ENCODE peak calls at places on chromosomes 13 and 19, in four cellular contexts. One of them, this sample, is unnamed. For H3K4me1 and H3K27me3, the result is how much of the 10 kb centered on the place peaks cover.

GRCh38 chr19:30097746-30098280 is 155.8 kb downstream of the URI1 start:
- DNase-seq in MM.1S: no peak
- DNase-seq in CD8-positive, alpha-beta memory T cell: no peak
- DNase-seq in IMR-90: no peak
- DNase-seq in this sample: no peak

GRCh38 chr19:959935-960502 is 24.1 kb upstream of the WDR18 start:
- DNase-seq in MM.1S: no peak
- DNase-seq in CD8-positive, alpha-beta memory T cell: no peak
- DNase-seq in IMR-90: no peak
- DNase-seq in this sample: peak

GRCh38 chr19:42051166-42052115 is 18.6 kb downstream of the GRIK5 start:
- DNase-seq in MM.1S: no peak
- DNase-seq in CD8-positive, alpha-beta memory T cell: no peak
- DNase-seq in IMR-90: no peak
- DNase-seq in this sample: no peak

GRCh38 chr19:28185646-28186045 is 1027.3 kb downstream of the UQCRFS1 start:
- DNase-seq in MM.1S: no peak
- DNase-seq in CD8-positive, alpha-beta memory T cell: no peak
- DNase-seq in IMR-90: no peak
- DNase-seq in this sample: no peak

GRCh38 chr19:46225558-46226004 is 4.0 kb upstream of the IGFL1 start:
- DNase-seq in MM.1S: peak
- DNase-seq in CD8-positive, alpha-beta memory T cell: no peak
- DNase-seq in IMR-90: peak
- DNase-seq in this sample: no peak

GRCh38 chr13:43041368-43041921 is 18.1 kb downstream of the DNAJC15 start:
- DNase-seq in MM.1S: no peak
- DNase-seq in CD8-positive, alpha-beta memory T cell: no peak
- DNase-seq in IMR-90: peak
- DNase-seq in this sample: no peak

GRCh38 chr19:10346509-10346908 is 7.1 kb upstream of the ICAM3 start:
- DNase-seq in MM.1S: no peak
- DNase-seq in CD8-positive, alpha-beta memory T cell: no peak
- DNase-seq in IMR-90: peak
- DNase-seq in this sample: no peak

GRCh38 chr13:24709186-24709913 is 29.1 kb downstream of the ATP12A start:
- DNase-seq in MM.1S: peak
- DNase-seq in CD8-positive, alpha-beta memory T cell: peak
- DNase-seq in IMR-90: no peak
- DNase-seq in this sample: no peak

GRCh38 chr19:40190891-40191835 is at the start of gene MAP3K10:
- DNase-seq in MM.1S: peak
- DNase-seq in CD8-positive, alpha-beta memory T cell: peak
- DNase-seq in IMR-90: peak
- DNase-seq in this sample: peak

GRCh38 chr19:34044011-34044410 is 128.3 kb upstream of the LSM14A start:
- DNase-seq in MM.1S: no peak
- DNase-seq in CD8-positive, alpha-beta memory T cell: no peak
- DNase-seq in IMR-90: no peak
- DNase-seq in this sample: no peak

GRCh38 chr13:73103238-73103637 is 44.4 kb downstream of the KLF5 start:
- DNase-seq in MM.1S: no peak
- DNase-seq in CD8-positive, alpha-beta memory T cell: no peak
- DNase-seq in IMR-90: no peak
- DNase-seq in this sample: no peak

GRCh38 chr19:41844601-41845000 is at the start of gene LYPD4:
- DNase-seq in MM.1S: no peak
- DNase-seq in CD8-positive, alpha-beta memory T cell: no peak
- DNase-seq in IMR-90: no peak
- DNase-seq in this sample: no peak

GRCh38 chr19:46610851-46611770 is 10.0 kb downstream of the CALM3 start:
- DNase-seq in MM.1S: peak
- DNase-seq in CD8-positive, alpha-beta memory T cell: no peak
- DNase-seq in IMR-90: peak
- DNase-seq in this sample: no peak

GRCh38 chr13:111431241-111431640 is 110.8 kb downstream of the TEX29 start:
- DNase-seq in MM.1S: no peak
- DNase-seq in CD8-positive, alpha-beta memory T cell: no peak
- DNase-seq in IMR-90: no peak
- DNase-seq in this sample: no peak

GRCh38 chr13:110179858-110180156 is 127.2 kb downstream of the COL4A1 start:
- DNase-seq in MM.1S: no peak
- DNase-seq in CD8-positive, alpha-beta memory T cell: no peak
- DNase-seq in IMR-90: no peak
- DNase-seq in this sample: no peak

GRCh38 chr13:74066937-74067336 is 67.3 kb downstream of the KLF12 start:
- DNase-seq in MM.1S: no peak
- DNase-seq in CD8-positive, alpha-beta memory T cell: no peak
- DNase-seq in IMR-90: peak
- DNase-seq in this sample: no peak

DNA sequence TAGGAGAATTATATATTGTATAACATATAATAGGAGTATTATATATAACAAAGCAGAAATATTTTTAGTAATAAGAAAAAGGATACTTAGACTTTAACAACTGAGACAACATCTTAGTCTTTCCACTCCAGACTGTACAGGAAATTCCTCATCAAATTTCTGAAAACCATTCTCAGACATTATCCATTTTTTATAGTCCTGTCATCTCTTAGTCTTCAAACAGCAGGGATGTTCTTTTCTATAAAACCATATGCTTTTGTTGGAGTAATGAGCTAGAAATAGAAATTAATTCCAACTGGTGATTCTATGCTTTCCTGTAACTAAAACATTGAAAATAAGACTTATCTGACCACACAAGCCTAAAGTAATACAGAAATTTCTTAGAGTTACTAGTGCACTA is 82.1 kb upstream of the CSNK1A1L start:
- DNase-seq in MM.1S: no peak
- DNase-seq in CD8-positive, alpha-beta memory T cell: no peak
- DNase-seq in IMR-90: no peak
- DNase-seq in this sample: no peak
- H3K4me1 ChIP-seq in MM.1S: under half
- H3K4me1 ChIP-seq in CD8-positive, alpha-beta memory T cell: under half
- H3K4me1 ChIP-seq in IMR-90: under half
- H3K4me1 ChIP-seq in this sample: under half

GRCh38 chr19:14150041-14150769 is 13.8 kb upstream of the ASF1B start:
- DNase-seq in MM.1S: no peak
- DNase-seq in CD8-positive, alpha-beta memory T cell: no peak
- DNase-seq in IMR-90: no peak
- DNase-seq in this sample: no peak

GRCh38 chr19:14150770-14151661 is 14.6 kb upstream of the ASF1B start:
- DNase-seq in MM.1S: no peak
- DNase-seq in CD8-positive, alpha-beta memory T cell: no peak
- DNase-seq in IMR-90: no peak
- DNase-seq in this sample: no peak

GRCh38 chr19:14149011-14149410 is 12.6 kb upstream of the ASF1B start:
- DNase-seq in MM.1S: no peak
- DNase-seq in CD8-positive, alpha-beta memory T cell: no peak
- DNase-seq in IMR-90: no peak
- DNase-seq in this sample: no peak

GRCh38 chr19:14147797-14148605 is 11.6 kb upstream of the ASF1B start:
- DNase-seq in MM.1S: no peak
- DNase-seq in CD8-positive, alpha-beta memory T cell: peak
- DNase-seq in IMR-90: peak
- DNase-seq in this sample: peak

DNA sequence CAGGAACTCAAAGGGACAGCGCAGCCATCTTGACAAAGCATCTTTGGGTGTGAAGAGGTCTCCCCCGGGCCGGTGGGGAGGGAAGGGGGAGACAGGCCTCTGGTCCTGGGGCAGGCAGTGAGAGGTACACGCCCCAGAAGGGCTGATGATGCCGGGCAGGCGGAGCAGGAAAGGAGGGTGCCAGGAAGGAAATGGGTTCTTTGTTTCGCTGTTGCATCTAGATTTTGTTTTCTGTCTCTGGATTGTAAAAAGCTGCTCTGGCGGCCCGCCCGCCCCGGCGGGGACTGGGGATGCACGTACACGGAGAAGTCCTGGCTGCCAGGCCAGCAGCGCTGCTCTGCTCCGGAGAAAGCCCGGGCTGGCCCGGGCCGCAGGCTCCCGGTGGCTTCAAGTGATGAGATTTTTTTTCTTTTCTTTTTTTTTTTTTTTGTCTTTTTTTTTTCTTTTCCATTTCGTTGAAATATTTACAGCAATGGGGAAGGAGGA is 13.2 kb upstream of the ASF1B start:
- DNase-seq in MM.1S: peak
- DNase-seq in CD8-positive, alpha-beta memory T cell: peak
- DNase-seq in IMR-90: no peak
- DNase-seq in this sample: no peak
- H3K27me3 ChIP-seq in MM.1S: under half
- H3K27me3 ChIP-seq in CD8-positive, alpha-beta memory T cell: under half
- H3K27me3 ChIP-seq in IMR-90: under half
- H3K27me3 ChIP-seq in this sample: under half

GRCh38 chr19:12289790-12290065 is 5.0 kb downstream of the ZNF44 start:
- DNase-seq in MM.1S: no peak
- DNase-seq in CD8-positive, alpha-beta memory T cell: no peak
- DNase-seq in IMR-90: no peak
- DNase-seq in this sample: no peak
- H3K27ac ChIP-seq in MM.1S: no peak
- H3K27ac ChIP-seq in CD8-positive, alpha-beta memory T cell: peak
- H3K27ac ChIP-seq in IMR-90: no peak
- H3K27ac ChIP-seq in this sample: no peak

GRCh38 chr19:18197306-18197705 is 4.3 kb downstream of the MPV17L2 start:
- DNase-seq in MM.1S: no peak
- DNase-seq in CD8-positive, alpha-beta memory T cell: no peak
- DNase-seq in IMR-90: no peak
- DNase-seq in this sample: no peak

GRCh38 chr19:18196511-18196845 is 3.5 kb downstream of the MPV17L2 start:
- DNase-seq in MM.1S: no peak
- DNase-seq in CD8-positive, alpha-beta memory T cell: no peak
- DNase-seq in IMR-90: no peak
- DNase-seq in this sample: no peak

GRCh38 chr19:18198374-18198773 is 5.4 kb downstream of the MPV17L2 start:
- DNase-seq in MM.1S: no peak
- DNase-seq in CD8-positive, alpha-beta memory T cell: no peak
- DNase-seq in IMR-90: no peak
- DNase-seq in this sample: no peak

GRCh38 chr19:18194554-18195238 is 1.7 kb downstream of the MPV17L2 start:
- DNase-seq in MM.1S: no peak
- DNase-seq in CD8-positive, alpha-beta memory T cell: no peak
- DNase-seq in IMR-90: peak
- DNase-seq in this sample: no peak

GRCh38 chr19:18197941-18198340 is 4.9 kb downstream of the MPV17L2 start:
- DNase-seq in MM.1S: no peak
- DNase-seq in CD8-positive, alpha-beta memory T cell: no peak
- DNase-seq in IMR-90: no peak
- DNase-seq in this sample: no peak
- H3K4me1 ChIP-seq in MM.1S: under half
- H3K4me1 ChIP-seq in CD8-positive, alpha-beta memory T cell: under half
- H3K4me1 ChIP-seq in IMR-90: under half
- H3K4me1 ChIP-seq in this sample: under half

GRCh38 chr13:96998071-96998470 is 3.8 kb upstream of the OXGR1 start:
- DNase-seq in MM.1S: no peak
- DNase-seq in CD8-positive, alpha-beta memory T cell: no peak
- DNase-seq in IMR-90: no peak
- DNase-seq in this sample: no peak
- H3K27me3 ChIP-seq in MM.1S: under half
- H3K27me3 ChIP-seq in CD8-positive, alpha-beta memory T cell: under half
- H3K27me3 ChIP-seq in IMR-90: under half
- H3K27me3 ChIP-seq in this sample: under half

GRCh38 chr19:3054972-3055740 is 7.1 kb downstream of the TLE5 start:
- DNase-seq in MM.1S: no peak
- DNase-seq in CD8-positive, alpha-beta memory T cell: no peak
- DNase-seq in IMR-90: peak
- DNase-seq in this sample: no peak

GRCh38 chr19:3058009-3058820 is 4.1 kb downstream of the TLE5 start:
- DNase-seq in MM.1S: no peak
- DNase-seq in CD8-positive, alpha-beta memory T cell: no peak
- DNase-seq in IMR-90: no peak
- DNase-seq in this sample: no peak

GRCh38 chr19:3057275-3057714 is 5.0 kb downstream of the TLE5 start:
- DNase-seq in MM.1S: no peak
- DNase-seq in CD8-positive, alpha-beta memory T cell: no peak
- DNase-seq in IMR-90: no peak
- DNase-seq in this sample: peak

GRCh38 chr19:3055741-3056453 is 6.4 kb downstream of the TLE5 start:
- DNase-seq in MM.1S: no peak
- DNase-seq in CD8-positive, alpha-beta memory T cell: no peak
- DNase-seq in IMR-90: no peak
- DNase-seq in this sample: peak

GRCh38 chr19:3056454-3057016 is 5.8 kb downstream of the TLE5 start:
- DNase-seq in MM.1S: no peak
- DNase-seq in CD8-positive, alpha-beta memory T cell: no peak
- DNase-seq in IMR-90: no peak
- DNase-seq in this sample: no peak
- H3K27ac ChIP-seq in MM.1S: no peak
- H3K27ac ChIP-seq in CD8-positive, alpha-beta memory T cell: no peak
- H3K27ac ChIP-seq in IMR-90: no peak
- H3K27ac ChIP-seq in this sample: peak

GRCh38 chr13:96093296-96094006 is 3.5 kb downstream of the HS6ST3 start:
- DNase-seq in MM.1S: no peak
- DNase-seq in CD8-positive, alpha-beta memory T cell: no peak
- DNase-seq in IMR-90: no peak
- DNase-seq in this sample: no peak

GRCh38 chr13:96090240-96091101 is 564 bp downstream of the HS6ST3 start:
- DNase-seq in MM.1S: peak
- DNase-seq in CD8-positive, alpha-beta memory T cell: no peak
- DNase-seq in IMR-90: no peak
- DNase-seq in this sample: peak

GRCh38 chr13:96089749-96090239 is at the start of gene HS6ST3:
- DNase-seq in MM.1S: peak
- DNase-seq in CD8-positive, alpha-beta memory T cell: no peak
- DNase-seq in IMR-90: no peak
- DNase-seq in this sample: peak

GRCh38 chr13:96091932-96092253 is 2.0 kb downstream of the HS6ST3 start:
- DNase-seq in MM.1S: no peak
- DNase-seq in CD8-positive, alpha-beta memory T cell: no peak
- DNase-seq in IMR-90: no peak
- DNase-seq in this sample: no peak

GRCh38 chr13:96091164-96091931 is 1.4 kb downstream of the HS6ST3 start:
- DNase-seq in MM.1S: no peak
- DNase-seq in CD8-positive, alpha-beta memory T cell: no peak
- DNase-seq in IMR-90: no peak
- DNase-seq in this sample: peak
- H3K4me1 ChIP-seq in MM.1S: under half
- H3K4me1 ChIP-seq in CD8-positive, alpha-beta memory T cell: under half
- H3K4me1 ChIP-seq in IMR-90: under half
- H3K4me1 ChIP-seq in this sample: under half

DNA sequence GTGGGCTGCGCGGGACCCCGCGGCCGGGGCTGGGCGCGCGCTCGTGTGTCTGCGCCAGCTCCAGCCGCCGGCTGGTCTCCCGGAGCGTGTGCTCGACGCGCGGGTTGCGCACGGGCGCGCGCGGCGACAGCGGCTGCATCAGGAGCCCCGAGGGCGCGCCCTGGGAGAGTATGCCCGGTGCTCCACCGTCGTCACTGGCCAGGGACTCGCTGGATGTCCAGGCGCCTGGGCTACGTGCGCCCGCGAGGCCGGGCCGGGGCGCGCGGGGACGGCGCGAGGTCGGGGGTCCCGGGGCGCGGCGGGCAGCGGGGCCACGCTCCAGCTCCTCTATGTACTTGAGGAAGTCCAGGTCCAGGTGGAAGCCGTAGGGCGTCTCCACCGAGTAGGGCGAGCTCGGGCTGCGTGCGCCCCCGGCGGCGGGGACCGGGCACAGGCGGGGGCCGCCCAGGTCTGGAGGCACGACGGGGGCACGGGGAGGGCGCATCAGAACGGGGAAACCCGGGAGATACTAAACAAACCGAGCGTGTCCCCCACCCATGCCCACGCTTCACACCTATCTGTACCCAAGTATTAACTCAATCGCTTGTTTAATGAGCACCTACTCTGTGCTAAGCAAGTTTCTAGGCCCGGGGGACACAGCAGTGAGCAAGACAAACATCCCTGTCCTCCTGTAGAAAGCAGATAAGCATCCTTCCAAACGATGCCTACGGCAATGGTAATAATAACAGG is 7.6 kb downstream of the KANK3 start:
- DNase-seq in MM.1S: no peak
- DNase-seq in CD8-positive, alpha-beta memory T cell: no peak
- DNase-seq in IMR-90: no peak
- DNase-seq in this sample: no peak
- H3K27me3 ChIP-seq in MM.1S: half or more
- H3K27me3 ChIP-seq in CD8-positive, alpha-beta memory T cell: under half
- H3K27me3 ChIP-seq in IMR-90: under half
- H3K27me3 ChIP-seq in this sample: under half